ENCODE peak calls at places on chromosome 7, in seven cellular contexts. One of them, this sample, is unnamed.

GRCh38 chr7:155579565-155579964 is 33.2 kb upstream of the CNPY1 start:
- DNase-seq in activated T-helper 1 cell treated with anti-CD3 and anti-CD28 coated beads, Interleukin-2, amount 50 U/mL, for 16 hours: no peak
- DNase-seq in NCI-H1105: no peak
- DNase-seq in NCI-H1092 treated with DMSO at 0.1 percent for 48 hours: no peak
- DNase-seq in Right ventricle myocardium inferior: no peak
- DNase-seq in HCT116: no peak
- DNase-seq in body of pancreas: no peak
- DNase-seq in this sample: peak; percentile 5

GRCh38 chr7:155590215-155591023 is 44.1 kb upstream of the CNPY1 start:
- DNase-seq in activated T-helper 1 cell treated with anti-CD3 and anti-CD28 coated beads, Interleukin-2, amount 50 U/mL, for 16 hours: no peak
- DNase-seq in NCI-H1105: no peak
- DNase-seq in NCI-H1092 treated with DMSO at 0.1 percent for 48 hours: peak; percentile 93
- DNase-seq in Right ventricle myocardium inferior: peak; percentile 92
- DNase-seq in HCT116: no peak
- DNase-seq in body of pancreas: peak; percentile 68
- DNase-seq in this sample: peak; percentile 81

GRCh38 chr7:1505731-1506550 is 1.8 kb upstream of the INTS1 start:
- DNase-seq in activated T-helper 1 cell treated with anti-CD3 and anti-CD28 coated beads, Interleukin-2, amount 50 U/mL, for 16 hours: no peak
- DNase-seq in NCI-H1105: no peak
- DNase-seq in NCI-H1092 treated with DMSO at 0.1 percent for 48 hours: peak; percentile 15
- DNase-seq in Right ventricle myocardium inferior: peak; percentile 66
- DNase-seq in HCT116: no peak
- DNase-seq in body of pancreas: peak; percentile 46
- DNase-seq in this sample: no peak

GRCh38 chr7:35026154-35026553 is 11.1 kb downstream of the DPY19L1 start:
- DNase-seq in activated T-helper 1 cell treated with anti-CD3 and anti-CD28 coated beads, Interleukin-2, amount 50 U/mL, for 16 hours: no peak
- DNase-seq in NCI-H1105: no peak
- DNase-seq in NCI-H1092 treated with DMSO at 0.1 percent for 48 hours: no peak
- DNase-seq in Right ventricle myocardium inferior: no peak
- DNase-seq in HCT116: peak; percentile 54
- DNase-seq in body of pancreas: no peak
- DNase-seq in this sample: no peak

GRCh38 chr7:108442039-108442568 is 14.1 kb downstream of the NRCAM start:
- DNase-seq in activated T-helper 1 cell treated with anti-CD3 and anti-CD28 coated beads, Interleukin-2, amount 50 U/mL, for 16 hours: no peak
- DNase-seq in NCI-H1105: peak; percentile 81
- DNase-seq in NCI-H1092 treated with DMSO at 0.1 percent for 48 hours: peak; percentile 80
- DNase-seq in Right ventricle myocardium inferior: no peak
- DNase-seq in HCT116: peak; percentile 7
- DNase-seq in body of pancreas: no peak
- DNase-seq in this sample: no peak

GRCh38 chr7:4738711-4739527 is 36.5 kb upstream of the AP5Z1 start:
- DNase-seq in activated T-helper 1 cell treated with anti-CD3 and anti-CD28 coated beads, Interleukin-2, amount 50 U/mL, for 16 hours: no peak
- DNase-seq in NCI-H1105: no peak
- DNase-seq in NCI-H1092 treated with DMSO at 0.1 percent for 48 hours: peak; percentile 50
- DNase-seq in Right ventricle myocardium inferior: no peak
- DNase-seq in HCT116: peak; percentile 73
- DNase-seq in body of pancreas: peak; percentile 52
- DNase-seq in this sample: no peak

GRCh38 chr7:66500087-66500486 is 128.6 kb upstream of the KCTD7 start:
- DNase-seq in activated T-helper 1 cell treated with anti-CD3 and anti-CD28 coated beads, Interleukin-2, amount 50 U/mL, for 16 hours: no peak
- DNase-seq in NCI-H1105: no peak
- DNase-seq in NCI-H1092 treated with DMSO at 0.1 percent for 48 hours: no peak
- DNase-seq in Right ventricle myocardium inferior: no peak
- DNase-seq in HCT116: peak; percentile 18
- DNase-seq in body of pancreas: no peak
- DNase-seq in this sample: no peak

GRCh38 chr7:124152859-124153692 is 120.2 kb upstream of the TMEM229A start:
- DNase-seq in activated T-helper 1 cell treated with anti-CD3 and anti-CD28 coated beads, Interleukin-2, amount 50 U/mL, for 16 hours: no peak
- DNase-seq in NCI-H1105: peak; percentile 2
- DNase-seq in NCI-H1092 treated with DMSO at 0.1 percent for 48 hours: peak; percentile 10
- DNase-seq in Right ventricle myocardium inferior: no peak
- DNase-seq in HCT116: peak; percentile 47
- DNase-seq in body of pancreas: peak; percentile 13
- DNase-seq in this sample: no peak

GRCh38 chr7:2138146-2138765 is 94.5 kb downstream of the MAD1L1 start:
- DNase-seq in activated T-helper 1 cell treated with anti-CD3 and anti-CD28 coated beads, Interleukin-2, amount 50 U/mL, for 16 hours: no peak
- DNase-seq in NCI-H1105: no peak
- DNase-seq in NCI-H1092 treated with DMSO at 0.1 percent for 48 hours: no peak
- DNase-seq in Right ventricle myocardium inferior: peak; percentile 44
- DNase-seq in HCT116: no peak
- DNase-seq in body of pancreas: no peak
- DNase-seq in this sample: peak; percentile 61

GRCh38 chr7:74498354-74498753 is 44.6 kb downstream of the GTF2IRD1 start:
- DNase-seq in activated T-helper 1 cell treated with anti-CD3 and anti-CD28 coated beads, Interleukin-2, amount 50 U/mL, for 16 hours: no peak
- DNase-seq in NCI-H1105: no peak
- DNase-seq in NCI-H1092 treated with DMSO at 0.1 percent for 48 hours: no peak
- DNase-seq in Right ventricle myocardium inferior: no peak
- DNase-seq in HCT116: no peak
- DNase-seq in body of pancreas: no peak
- DNase-seq in this sample: no peak

GRCh38 chr7:149673006-149673405 is 100.4 kb downstream of the ZNF467 start:
- DNase-seq in activated T-helper 1 cell treated with anti-CD3 and anti-CD28 coated beads, Interleukin-2, amount 50 U/mL, for 16 hours: no peak
- DNase-seq in NCI-H1105: no peak
- DNase-seq in NCI-H1092 treated with DMSO at 0.1 percent for 48 hours: no peak
- DNase-seq in Right ventricle myocardium inferior: no peak
- DNase-seq in HCT116: no peak
- DNase-seq in body of pancreas: no peak
- DNase-seq in this sample: no peak

GRCh38 chr7:144390481-144390880 is 13.0 kb downstream of the NOBOX start:
- DNase-seq in activated T-helper 1 cell treated with anti-CD3 and anti-CD28 coated beads, Interleukin-2, amount 50 U/mL, for 16 hours: no peak
- DNase-seq in NCI-H1105: no peak
- DNase-seq in NCI-H1092 treated with DMSO at 0.1 percent for 48 hours: no peak
- DNase-seq in Right ventricle myocardium inferior: no peak
- DNase-seq in HCT116: no peak
- DNase-seq in body of pancreas: no peak
- DNase-seq in this sample: no peak

GRCh38 chr7:158157460-158157859 is 430.2 kb downstream of the PTPRN2 start:
- DNase-seq in activated T-helper 1 cell treated with anti-CD3 and anti-CD28 coated beads, Interleukin-2, amount 50 U/mL, for 16 hours: no peak
- DNase-seq in NCI-H1105: no peak
- DNase-seq in NCI-H1092 treated with DMSO at 0.1 percent for 48 hours: no peak
- DNase-seq in Right ventricle myocardium inferior: no peak
- DNase-seq in HCT116: no peak
- DNase-seq in body of pancreas: no peak
- DNase-seq in this sample: no peak

GRCh38 chr7:2710901-2711551 is 23.0 kb downstream of the AMZ1 start:
- DNase-seq in activated T-helper 1 cell treated with anti-CD3 and anti-CD28 coated beads, Interleukin-2, amount 50 U/mL, for 16 hours: no peak
- DNase-seq in NCI-H1105: no peak
- DNase-seq in NCI-H1092 treated with DMSO at 0.1 percent for 48 hours: no peak
- DNase-seq in Right ventricle myocardium inferior: no peak
- DNase-seq in HCT116: no peak
- DNase-seq in body of pancreas: no peak
- DNase-seq in this sample: no peak

GRCh38 chr7:74049997-74050798 is 22.2 kb downstream of the ELN start:
- DNase-seq in activated T-helper 1 cell treated with anti-CD3 and anti-CD28 coated beads, Interleukin-2, amount 50 U/mL, for 16 hours: no peak
- DNase-seq in NCI-H1105: no peak
- DNase-seq in NCI-H1092 treated with DMSO at 0.1 percent for 48 hours: no peak
- DNase-seq in Right ventricle myocardium inferior: no peak
- DNase-seq in HCT116: no peak
- DNase-seq in body of pancreas: no peak
- DNase-seq in this sample: no peak

GRCh38 chr7:41878331-41879112 is 175.6 kb upstream of the INHBA start:
- DNase-seq in activated T-helper 1 cell treated with anti-CD3 and anti-CD28 coated beads, Interleukin-2, amount 50 U/mL, for 16 hours: no peak
- DNase-seq in NCI-H1105: no peak
- DNase-seq in NCI-H1092 treated with DMSO at 0.1 percent for 48 hours: no peak
- DNase-seq in Right ventricle myocardium inferior: no peak
- DNase-seq in HCT116: no peak
- DNase-seq in body of pancreas: no peak
- DNase-seq in this sample: no peak

GRCh38 chr7:36298145-36298544 is 91.5 kb upstream of the ANLN start:
- DNase-seq in activated T-helper 1 cell treated with anti-CD3 and anti-CD28 coated beads, Interleukin-2, amount 50 U/mL, for 16 hours: no peak
- DNase-seq in NCI-H1105: no peak
- DNase-seq in NCI-H1092 treated with DMSO at 0.1 percent for 48 hours: no peak
- DNase-seq in Right ventricle myocardium inferior: no peak
- DNase-seq in HCT116: no peak
- DNase-seq in body of pancreas: no peak
- DNase-seq in this sample: peak; percentile 49

GRCh38 chr7:69246758-69247157 is 351.5 kb upstream of the AUTS2 start:
- DNase-seq in activated T-helper 1 cell treated with anti-CD3 and anti-CD28 coated beads, Interleukin-2, amount 50 U/mL, for 16 hours: no peak
- DNase-seq in NCI-H1105: no peak
- DNase-seq in NCI-H1092 treated with DMSO at 0.1 percent for 48 hours: no peak
- DNase-seq in Right ventricle myocardium inferior: no peak
- DNase-seq in HCT116: no peak
- DNase-seq in body of pancreas: peak; percentile 50
- DNase-seq in this sample: peak; percentile 42

GRCh38 chr7:151336027-151336720 is 5.4 kb upstream of the NUB1 start:
- DNase-seq in activated T-helper 1 cell treated with anti-CD3 and anti-CD28 coated beads, Interleukin-2, amount 50 U/mL, for 16 hours: no peak
- DNase-seq in NCI-H1105: no peak
- DNase-seq in NCI-H1092 treated with DMSO at 0.1 percent for 48 hours: no peak
- DNase-seq in Right ventricle myocardium inferior: no peak
- DNase-seq in HCT116: no peak
- DNase-seq in body of pancreas: no peak
- DNase-seq in this sample: no peak

GRCh38 chr7:117775826-117776623 is 97.2 kb downstream of the CTTNBP2 start:
- DNase-seq in activated T-helper 1 cell treated with anti-CD3 and anti-CD28 coated beads, Interleukin-2, amount 50 U/mL, for 16 hours: no peak
- DNase-seq in NCI-H1105: no peak
- DNase-seq in NCI-H1092 treated with DMSO at 0.1 percent for 48 hours: no peak
- DNase-seq in Right ventricle myocardium inferior: no peak
- DNase-seq in HCT116: no peak
- DNase-seq in body of pancreas: no peak
- DNase-seq in this sample: no peak

GRCh38 chr7:25854608-25855497 is 297.1 kb upstream of the NFE2L3 start:
- DNase-seq in activated T-helper 1 cell treated with anti-CD3 and anti-CD28 coated beads, Interleukin-2, amount 50 U/mL, for 16 hours: no peak
- DNase-seq in NCI-H1105: peak; percentile 98
- DNase-seq in NCI-H1092 treated with DMSO at 0.1 percent for 48 hours: peak; percentile 100
- DNase-seq in Right ventricle myocardium inferior: no peak
- DNase-seq in HCT116: peak; percentile 99
- DNase-seq in body of pancreas: peak; percentile 31
- DNase-seq in this sample: no peak

GRCh38 chr7:36547361-36547760 is 157.7 kb downstream of the ANLN start:
- DNase-seq in activated T-helper 1 cell treated with anti-CD3 and anti-CD28 coated beads, Interleukin-2, amount 50 U/mL, for 16 hours: no peak
- DNase-seq in NCI-H1105: no peak
- DNase-seq in NCI-H1092 treated with DMSO at 0.1 percent for 48 hours: no peak
- DNase-seq in Right ventricle myocardium inferior: no peak
- DNase-seq in HCT116: no peak
- DNase-seq in body of pancreas: no peak
- DNase-seq in this sample: no peak

GRCh38 chr7:128234475-128234874 is 6.6 kb upstream of the LEP start:
- DNase-seq in activated T-helper 1 cell treated with anti-CD3 and anti-CD28 coated beads, Interleukin-2, amount 50 U/mL, for 16 hours: no peak
- DNase-seq in NCI-H1105: no peak
- DNase-seq in NCI-H1092 treated with DMSO at 0.1 percent for 48 hours: no peak
- DNase-seq in Right ventricle myocardium inferior: no peak
- DNase-seq in HCT116: no peak
- DNase-seq in body of pancreas: no peak
- DNase-seq in this sample: no peak

GRCh38 chr7:85510287-85510686 is 323.4 kb upstream of the SEMA3D start:
- DNase-seq in activated T-helper 1 cell treated with anti-CD3 and anti-CD28 coated beads, Interleukin-2, amount 50 U/mL, for 16 hours: no peak
- DNase-seq in NCI-H1105: peak; percentile 7
- DNase-seq in NCI-H1092 treated with DMSO at 0.1 percent for 48 hours: no peak
- DNase-seq in Right ventricle myocardium inferior: no peak
- DNase-seq in HCT116: no peak
- DNase-seq in body of pancreas: no peak
- DNase-seq in this sample: no peak

GRCh38 chr7:106517508-106517907 is 143.4 kb downstream of the CCDC71L start:
- DNase-seq in activated T-helper 1 cell treated with anti-CD3 and anti-CD28 coated beads, Interleukin-2, amount 50 U/mL, for 16 hours: no peak
- DNase-seq in NCI-H1105: no peak
- DNase-seq in NCI-H1092 treated with DMSO at 0.1 percent for 48 hours: no peak
- DNase-seq in Right ventricle myocardium inferior: no peak
- DNase-seq in HCT116: no peak
- DNase-seq in body of pancreas: no peak
- DNase-seq in this sample: no peak

GRCh38 chr7:33842141-33842540 is 63.2 kb upstream of the BMPER start:
- DNase-seq in activated T-helper 1 cell treated with anti-CD3 and anti-CD28 coated beads, Interleukin-2, amount 50 U/mL, for 16 hours: no peak
- DNase-seq in NCI-H1105: no peak
- DNase-seq in NCI-H1092 treated with DMSO at 0.1 percent for 48 hours: peak; percentile 57
- DNase-seq in Right ventricle myocardium inferior: no peak
- DNase-seq in HCT116: no peak
- DNase-seq in body of pancreas: no peak
- DNase-seq in this sample: no peak

GRCh38 chr7:131068604-131069021 is 259.1 kb upstream of the MKLN1 start:
- DNase-seq in activated T-helper 1 cell treated with anti-CD3 and anti-CD28 coated beads, Interleukin-2, amount 50 U/mL, for 16 hours: no peak
- DNase-seq in NCI-H1105: no peak
- DNase-seq in NCI-H1092 treated with DMSO at 0.1 percent for 48 hours: no peak
- DNase-seq in Right ventricle myocardium inferior: no peak
- DNase-seq in HCT116: no peak
- DNase-seq in body of pancreas: no peak
- DNase-seq in this sample: no peak

GRCh38 chr7:143850682-143851081 is 51.3 kb downstream of the TCAF1 start:
- DNase-seq in activated T-helper 1 cell treated with anti-CD3 and anti-CD28 coated beads, Interleukin-2, amount 50 U/mL, for 16 hours: no peak
- DNase-seq in NCI-H1105: no peak
- DNase-seq in NCI-H1092 treated with DMSO at 0.1 percent for 48 hours: no peak
- DNase-seq in Right ventricle myocardium inferior: no peak
- DNase-seq in HCT116: no peak
- DNase-seq in body of pancreas: no peak
- DNase-seq in this sample: no peak

This sample was measured in Right ventricle myocardium superior.